ENCODE peak calls at places on chromosomes 11 and 22, in four cellular contexts. One of them, this sample, is unnamed.

GRCh38 chr11:72930011-72930410 is 115.8 kb downstream of the ATG16L2 start:
- DNase-seq in iris pigment epithelial cell: peak; percentile 64
- DNase-seq in NCI-H1930: no peak
- DNase-seq in activated CD4-positive, alpha-beta T cell treated with anti-CD3 and anti-CD28 coated beads, Interleukin-2, amount 50 U/mL, for 24 hours: no peak
- DNase-seq in this sample: no peak

GRCh38 chr11:117328414-117329010 is 858 bp downstream of the CEP164 start:
- DNase-seq in iris pigment epithelial cell: peak; percentile 68
- DNase-seq in NCI-H1930: no peak
- DNase-seq in activated CD4-positive, alpha-beta T cell treated with anti-CD3 and anti-CD28 coated beads, Interleukin-2, amount 50 U/mL, for 24 hours: no peak
- DNase-seq in this sample: peak; percentile 43

GRCh38 chr22:39269095-39269827 is 24.5 kb upstream of the PDGFB start:
- DNase-seq in iris pigment epithelial cell: no peak
- DNase-seq in NCI-H1930: no peak
- DNase-seq in activated CD4-positive, alpha-beta T cell treated with anti-CD3 and anti-CD28 coated beads, Interleukin-2, amount 50 U/mL, for 24 hours: no peak
- DNase-seq in this sample: no peak

GRCh38 chr22:43270314-43270908 is 72.8 kb downstream of the SCUBE1 start:
- DNase-seq in iris pigment epithelial cell: no peak
- DNase-seq in NCI-H1930: no peak
- DNase-seq in activated CD4-positive, alpha-beta T cell treated with anti-CD3 and anti-CD28 coated beads, Interleukin-2, amount 50 U/mL, for 24 hours: no peak
- DNase-seq in this sample: no peak

GRCh38 chr11:59758638-59759037 is 3.5 kb downstream of the STX3 start:
- DNase-seq in iris pigment epithelial cell: no peak
- DNase-seq in NCI-H1930: no peak
- DNase-seq in activated CD4-positive, alpha-beta T cell treated with anti-CD3 and anti-CD28 coated beads, Interleukin-2, amount 50 U/mL, for 24 hours: no peak
- DNase-seq in this sample: no peak

GRCh38 chr22:22022255-22022840 is 39.8 kb upstream of the TOP3B start:
- DNase-seq in iris pigment epithelial cell: no peak
- DNase-seq in NCI-H1930: no peak
- DNase-seq in activated CD4-positive, alpha-beta T cell treated with anti-CD3 and anti-CD28 coated beads, Interleukin-2, amount 50 U/mL, for 24 hours: no peak
- DNase-seq in this sample: no peak

GRCh38 chr22:32996702-32997101 is 61.5 kb downstream of the SYN3 start:
- DNase-seq in iris pigment epithelial cell: no peak
- DNase-seq in NCI-H1930: no peak
- DNase-seq in activated CD4-positive, alpha-beta T cell treated with anti-CD3 and anti-CD28 coated beads, Interleukin-2, amount 50 U/mL, for 24 hours: no peak
- DNase-seq in this sample: peak; percentile 26

GRCh38 chr22:27850000-27850465 is 48.5 kb upstream of the MN1 start:
- DNase-seq in iris pigment epithelial cell: peak; percentile 23
- DNase-seq in NCI-H1930: no peak
- DNase-seq in activated CD4-positive, alpha-beta T cell treated with anti-CD3 and anti-CD28 coated beads, Interleukin-2, amount 50 U/mL, for 24 hours: no peak
- DNase-seq in this sample: no peak

GRCh38 chr11:12109591-12110196 is 696 bp upstream of the MICAL2 start:
- DNase-seq in iris pigment epithelial cell: no peak
- DNase-seq in NCI-H1930: no peak
- DNase-seq in activated CD4-positive, alpha-beta T cell treated with anti-CD3 and anti-CD28 coated beads, Interleukin-2, amount 50 U/mL, for 24 hours: peak; percentile 9
- DNase-seq in this sample: no peak

GRCh38 chr11:117796456-117797428 is at the start of gene DSCAML1:
- DNase-seq in iris pigment epithelial cell: no peak
- DNase-seq in NCI-H1930: no peak
- DNase-seq in activated CD4-positive, alpha-beta T cell treated with anti-CD3 and anti-CD28 coated beads, Interleukin-2, amount 50 U/mL, for 24 hours: no peak
- DNase-seq in this sample: peak; percentile 26

GRCh38 chr11:103995896-103996295 is 40.5 kb upstream of the DDI1 start:
- DNase-seq in iris pigment epithelial cell: no peak
- DNase-seq in NCI-H1930: no peak
- DNase-seq in activated CD4-positive, alpha-beta T cell treated with anti-CD3 and anti-CD28 coated beads, Interleukin-2, amount 50 U/mL, for 24 hours: no peak
- DNase-seq in this sample: no peak

GRCh38 chr11:9847636-9848035 is 183.8 kb downstream of the SWAP70 start:
- DNase-seq in iris pigment epithelial cell: peak; percentile 48
- DNase-seq in NCI-H1930: no peak
- DNase-seq in activated CD4-positive, alpha-beta T cell treated with anti-CD3 and anti-CD28 coated beads, Interleukin-2, amount 50 U/mL, for 24 hours: no peak
- DNase-seq in this sample: no peak

GRCh38 chr11:97722065-97722464 is 1298.7 kb upstream of the CNTN5 start:
- DNase-seq in iris pigment epithelial cell: peak; percentile 96
- DNase-seq in NCI-H1930: no peak
- DNase-seq in activated CD4-positive, alpha-beta T cell treated with anti-CD3 and anti-CD28 coated beads, Interleukin-2, amount 50 U/mL, for 24 hours: no peak
- DNase-seq in this sample: no peak

GRCh38 chr11:97622795-97623194 is 1233.0 kb downstream of the JRKL start:
- DNase-seq in iris pigment epithelial cell: peak; percentile 36
- DNase-seq in NCI-H1930: no peak
- DNase-seq in activated CD4-positive, alpha-beta T cell treated with anti-CD3 and anti-CD28 coated beads, Interleukin-2, amount 50 U/mL, for 24 hours: no peak
- DNase-seq in this sample: no peak

GRCh38 chr22:25747245-25747944 is 5.4 kb downstream of the MYO18B start:
- DNase-seq in iris pigment epithelial cell: peak; percentile 99
- DNase-seq in NCI-H1930: no peak
- DNase-seq in activated CD4-positive, alpha-beta T cell treated with anti-CD3 and anti-CD28 coated beads, Interleukin-2, amount 50 U/mL, for 24 hours: no peak
- DNase-seq in this sample: peak; percentile 93

GRCh38 chr22:33400061-33400840 is 342.1 kb upstream of the SYN3 start:
- DNase-seq in iris pigment epithelial cell: no peak
- DNase-seq in NCI-H1930: no peak
- DNase-seq in activated CD4-positive, alpha-beta T cell treated with anti-CD3 and anti-CD28 coated beads, Interleukin-2, amount 50 U/mL, for 24 hours: no peak
- DNase-seq in this sample: no peak

GRCh38 chr22:37309221-37310074 is 27.1 kb downstream of the CYTH4 start:
- DNase-seq in iris pigment epithelial cell: no peak
- DNase-seq in NCI-H1930: no peak
- DNase-seq in activated CD4-positive, alpha-beta T cell treated with anti-CD3 and anti-CD28 coated beads, Interleukin-2, amount 50 U/mL, for 24 hours: no peak
- DNase-seq in this sample: no peak

GRCh38 chr11:109425554-109425953 is 3.6 kb downstream of the C11orf87 start:
- DNase-seq in iris pigment epithelial cell: peak; percentile 7
- DNase-seq in NCI-H1930: no peak
- DNase-seq in activated CD4-positive, alpha-beta T cell treated with anti-CD3 and anti-CD28 coated beads, Interleukin-2, amount 50 U/mL, for 24 hours: no peak
- DNase-seq in this sample: no peak

GRCh38 chr22:48353116-48353947 is 1474.3 kb downstream of the BRD1 start:
- DNase-seq in iris pigment epithelial cell: no peak
- DNase-seq in NCI-H1930: no peak
- DNase-seq in activated CD4-positive, alpha-beta T cell treated with anti-CD3 and anti-CD28 coated beads, Interleukin-2, amount 50 U/mL, for 24 hours: no peak
- DNase-seq in this sample: no peak

GRCh38 chr11:639324-639977 is 2.4 kb downstream of the DRD4 start:
- DNase-seq in iris pigment epithelial cell: no peak
- DNase-seq in NCI-H1930: no peak
- DNase-seq in activated CD4-positive, alpha-beta T cell treated with anti-CD3 and anti-CD28 coated beads, Interleukin-2, amount 50 U/mL, for 24 hours: no peak
- DNase-seq in this sample: no peak

GRCh38 chr11:122681731-122682130 is 26.2 kb downstream of the UBASH3B start:
- DNase-seq in iris pigment epithelial cell: no peak
- DNase-seq in NCI-H1930: no peak
- DNase-seq in activated CD4-positive, alpha-beta T cell treated with anti-CD3 and anti-CD28 coated beads, Interleukin-2, amount 50 U/mL, for 24 hours: no peak
- DNase-seq in this sample: no peak

GRCh38 chr11:44793350-44794090 is 66.8 kb downstream of the TSPAN18 start:
- DNase-seq in iris pigment epithelial cell: peak; percentile 33
- DNase-seq in NCI-H1930: no peak
- DNase-seq in activated CD4-positive, alpha-beta T cell treated with anti-CD3 and anti-CD28 coated beads, Interleukin-2, amount 50 U/mL, for 24 hours: no peak
- DNase-seq in this sample: no peak

GRCh38 chr11:104333977-104334376 is 170.0 kb upstream of the PDGFD start:
- DNase-seq in iris pigment epithelial cell: peak; percentile 3
- DNase-seq in NCI-H1930: no peak
- DNase-seq in activated CD4-positive, alpha-beta T cell treated with anti-CD3 and anti-CD28 coated beads, Interleukin-2, amount 50 U/mL, for 24 hours: no peak
- DNase-seq in this sample: no peak

GRCh38 chr11:116861539-116861938 is 24.1 kb upstream of the APOA1 start:
- DNase-seq in iris pigment epithelial cell: peak; percentile 76
- DNase-seq in NCI-H1930: no peak
- DNase-seq in activated CD4-positive, alpha-beta T cell treated with anti-CD3 and anti-CD28 coated beads, Interleukin-2, amount 50 U/mL, for 24 hours: no peak
- DNase-seq in this sample: no peak

GRCh38 chr11:12137005-12137690 is 26.8 kb downstream of the MICAL2 start:
- DNase-seq in iris pigment epithelial cell: no peak
- DNase-seq in NCI-H1930: no peak
- DNase-seq in activated CD4-positive, alpha-beta T cell treated with anti-CD3 and anti-CD28 coated beads, Interleukin-2, amount 50 U/mL, for 24 hours: no peak
- DNase-seq in this sample: no peak

GRCh38 chr11:12674936-12675696 is 895 bp downstream of the TEAD1 start:
- DNase-seq in iris pigment epithelial cell: no peak
- DNase-seq in NCI-H1930: no peak
- DNase-seq in activated CD4-positive, alpha-beta T cell treated with anti-CD3 and anti-CD28 coated beads, Interleukin-2, amount 50 U/mL, for 24 hours: no peak
- DNase-seq in this sample: no peak

GRCh38 chr22:29050457-29050856 is 11.2 kb downstream of the C22orf31 start:
- DNase-seq in iris pigment epithelial cell: no peak
- DNase-seq in NCI-H1930: no peak
- DNase-seq in activated CD4-positive, alpha-beta T cell treated with anti-CD3 and anti-CD28 coated beads, Interleukin-2, amount 50 U/mL, for 24 hours: no peak
- DNase-seq in this sample: no peak

GRCh38 chr22:32533265-32534068 is 58.9 kb downstream of the FBXO7 start:
- DNase-seq in iris pigment epithelial cell: no peak
- DNase-seq in NCI-H1930: no peak
- DNase-seq in activated CD4-positive, alpha-beta T cell treated with anti-CD3 and anti-CD28 coated beads, Interleukin-2, amount 50 U/mL, for 24 hours: no peak
- DNase-seq in this sample: no peak

GRCh38 chr11:105000797-105001196 is 22.2 kb downstream of the CASP5 start:
- DNase-seq in iris pigment epithelial cell: no peak
- DNase-seq in NCI-H1930: no peak
- DNase-seq in activated CD4-positive, alpha-beta T cell treated with anti-CD3 and anti-CD28 coated beads, Interleukin-2, amount 50 U/mL, for 24 hours: peak; percentile 14
- DNase-seq in this sample: no peak

GRCh38 chr11:129146196-129146595 is 45.9 kb downstream of the ARHGAP32 start:
- DNase-seq in iris pigment epithelial cell: peak; percentile 59
- DNase-seq in NCI-H1930: no peak
- DNase-seq in activated CD4-positive, alpha-beta T cell treated with anti-CD3 and anti-CD28 coated beads, Interleukin-2, amount 50 U/mL, for 24 hours: no peak
- DNase-seq in this sample: no peak

GRCh38 chr11:6245536-6245935 is 6.6 kb downstream of the CNGA4 start:
- DNase-seq in iris pigment epithelial cell: no peak
- DNase-seq in NCI-H1930: no peak
- DNase-seq in activated CD4-positive, alpha-beta T cell treated with anti-CD3 and anti-CD28 coated beads, Interleukin-2, amount 50 U/mL, for 24 hours: no peak
- DNase-seq in this sample: no peak

GRCh38 chr11:131918663-131919062 is 548.2 kb downstream of the NTM start:
- DNase-seq in iris pigment epithelial cell: no peak
- DNase-seq in NCI-H1930: no peak
- DNase-seq in activated CD4-positive, alpha-beta T cell treated with anti-CD3 and anti-CD28 coated beads, Interleukin-2, amount 50 U/mL, for 24 hours: no peak
- DNase-seq in this sample: no peak

GRCh38 chr11:114257621-114258558 is 38.3 kb upstream of the NNMT start:
- DNase-seq in iris pigment epithelial cell: peak; percentile 41
- DNase-seq in NCI-H1930: no peak
- DNase-seq in activated CD4-positive, alpha-beta T cell treated with anti-CD3 and anti-CD28 coated beads, Interleukin-2, amount 50 U/mL, for 24 hours: no peak
- DNase-seq in this sample: no peak

GRCh38 chr11:123100378-123101085 is 38.6 kb upstream of the HSPA8 start:
- DNase-seq in iris pigment epithelial cell: peak; percentile 26
- DNase-seq in NCI-H1930: no peak
- DNase-seq in activated CD4-positive, alpha-beta T cell treated with anti-CD3 and anti-CD28 coated beads, Interleukin-2, amount 50 U/mL, for 24 hours: no peak
- DNase-seq in this sample: no peak

This sample was measured in AG08396.